ENCODE peak calls at places on chromosomes 11 and 22, in four cellular contexts. U, E, Z and A are unnamed samples.

GRCh38 chr11:64687641-64688533 is 35.1 kb downstream of the NRXN2 start:
- DNase-seq in U (peak; percentile 21), Z (no peak), E (no peak), A (no peak)

GRCh38 chr11:63536669-63537292 is at the start of gene PLAAT4:
- DNase-seq in E (no peak), Z (peak; percentile 30), U (peak; percentile 85), A (no peak)

GRCh38 chr11:35622070-35622469 is 3.8 kb downstream of the FJX1 start:
- DNase-seq in Z (no peak), U (peak; percentile 86), E (no peak), A (no peak)

GRCh38 chr11:62141111-62142042 is 17.6 kb downstream of the INCENP start:
- DNase-seq in E (no peak), Z (no peak), U (no peak), A (no peak)

GRCh38 chr11:65437436-65438227 is 15.0 kb downstream of the NEAT1 start:
- DNase-seq in Z (no peak), E (peak; percentile 12), U (peak; percentile 68), A (no peak)

GRCh38 chr11:106939157-106939556 is 79.1 kb downstream of the GUCY1A2 start:
- DNase-seq in E (no peak), U (no peak), Z (no peak), A (no peak)

GRCh38 chr11:64611961-64612646 is 21.1 kb downstream of the SLC22A12 start:
- DNase-seq in U (no peak), Z (no peak), E (no peak), A (no peak)

GRCh38 chr11:106794058-106794457 is 224.2 kb downstream of the GUCY1A2 start:
- DNase-seq in E (no peak), U (peak; percentile 3), Z (no peak), A (no peak)

GRCh38 chr11:46535688-46536087 is 58.1 kb downstream of the AMBRA1 start:
- DNase-seq in E (no peak), Z (no peak), U (no peak), A (no peak)

GRCh38 chr11:113690619-113691569 is 15.2 kb downstream of the TMPRSS5 start:
- DNase-seq in Z (no peak), U (peak; percentile 69), E (peak; percentile 23), A (peak; percentile 24)

GRCh38 chr11:119363874-119364590 is 17.5 kb downstream of the USP2 start:
- DNase-seq in E (no peak), Z (peak; percentile 63), U (peak; percentile 42), A (peak; percentile 51)

GRCh38 chr11:26522912-26523610 is 49.0 kb downstream of the MUC15 start:
- DNase-seq in Z (no peak), U (peak; percentile 32), E (no peak), A (no peak)

GRCh38 chr11:34754171-34754823 is 133.4 kb downstream of the EHF start:
- DNase-seq in Z (no peak), U (no peak), E (no peak), A (no peak)

GRCh38 chr11:24064309-24064903 is 432.4 kb upstream of the LUZP2 start:
- DNase-seq in U (no peak), E (no peak), Z (no peak), A (no peak)

GRCh38 chr11:75097173-75097557 is 489 bp upstream of the OR2AT4 start:
- DNase-seq in U (no peak), E (no peak), Z (no peak), A (no peak)

GRCh38 chr22:19720150-19720827 is 3.0 kb upstream of the GP1BB start:
- DNase-seq in U (no peak), Z (no peak), E (no peak), A (no peak)

GRCh38 chr22:50687829-50688228 is 15.2 kb downstream of the SHANK3 start:
- DNase-seq in U (no peak), Z (no peak), E (no peak), A (no peak)

GRCh38 chr11:125192717-125193116 is 28.2 kb downstream of the PKNOX2 start:
- DNase-seq in E (no peak), Z (no peak), U (no peak), A (no peak)

GRCh38 chr22:36546092-36546804 is 17.3 kb upstream of the EIF3D start:
- DNase-seq in E (no peak), U (peak; percentile 69), Z (no peak), A (peak; percentile 41)

GRCh38 chr11:10749476-10749875 is 1.6 kb upstream of the CTR9 start:
- DNase-seq in U (no peak), E (no peak), Z (no peak), A (no peak)

GRCh38 chr11:67118059-67118766 is 850 bp upstream of the KDM2A start:
- DNase-seq in E (no peak), Z (peak; percentile 66), U (peak; percentile 29), A (no peak)

GRCh38 chr11:61760946-61761345 is 8.5 kb downstream of the MYRF start:
- DNase-seq in Z (no peak), U (no peak), E (no peak), A (no peak)

GRCh38 chr11:19711911-19712280 is 741 bp upstream of the NAV2 start:
- DNase-seq in E (no peak), Z (no peak), U (no peak), A (no peak)

GRCh38 chr22:46057206-46057605 is 80.2 kb upstream of the WNT7B start:
- DNase-seq in Z (no peak), U (no peak), E (peak; percentile 17), A (no peak)

GRCh38 chr11:73322111-73322985 is 14.3 kb downstream of the ARHGEF17 start:
- DNase-seq in E (no peak), U (peak; percentile 48), Z (no peak), A (no peak)

DNA sequence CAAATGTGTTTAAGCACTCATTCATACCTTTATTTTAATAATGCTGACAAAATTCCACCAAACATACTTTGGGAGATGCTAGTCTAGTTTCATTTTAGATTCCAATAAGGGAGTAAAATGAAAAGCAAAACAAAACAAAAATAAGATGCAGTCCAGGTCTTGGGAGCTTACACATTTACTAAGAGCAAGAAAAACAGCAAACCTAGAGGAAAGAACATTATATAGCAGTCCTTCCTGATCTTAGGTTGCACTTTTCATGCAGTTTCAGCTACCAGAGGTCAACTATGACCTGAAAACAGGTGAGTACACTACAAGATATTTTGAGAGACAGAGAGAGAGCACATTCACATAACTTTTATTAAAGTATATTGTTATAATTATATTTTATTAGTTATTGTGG is 1100.9 kb downstream of the DLG2 start:
- DNase-seq in Z (no peak), E (no peak), U (peak; percentile 4), A (no peak)
- TF ChIP-seq CTCF in Z (no peak), E (no peak), U (no peak), A (no peak)

DNA sequence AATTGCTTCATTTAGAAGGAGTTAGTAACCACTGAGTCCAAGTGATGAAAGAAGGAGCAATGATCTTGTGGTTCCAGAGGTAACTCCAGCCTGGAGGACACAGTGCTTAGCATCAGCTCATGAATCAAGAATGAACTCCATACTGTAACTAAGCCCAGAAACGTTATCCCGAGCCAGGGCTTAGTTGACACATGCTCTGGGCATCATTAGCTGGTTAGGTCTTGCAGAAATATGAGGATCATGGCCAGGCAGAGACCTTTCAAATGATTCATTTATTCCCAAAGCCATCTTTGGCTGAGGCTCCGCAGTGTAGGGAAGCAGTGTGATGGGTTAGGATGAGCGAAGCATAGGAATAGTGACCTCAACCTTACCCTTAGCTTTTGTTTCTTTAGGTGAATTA is 277.4 kb downstream of the FAM76B start:
- DNase-seq in U (peak; percentile 79), Z (no peak), E (no peak), A (no peak)
- TF ChIP-seq CTCF in U (no peak), Z (no peak), E (no peak), A (no peak)

DNA sequence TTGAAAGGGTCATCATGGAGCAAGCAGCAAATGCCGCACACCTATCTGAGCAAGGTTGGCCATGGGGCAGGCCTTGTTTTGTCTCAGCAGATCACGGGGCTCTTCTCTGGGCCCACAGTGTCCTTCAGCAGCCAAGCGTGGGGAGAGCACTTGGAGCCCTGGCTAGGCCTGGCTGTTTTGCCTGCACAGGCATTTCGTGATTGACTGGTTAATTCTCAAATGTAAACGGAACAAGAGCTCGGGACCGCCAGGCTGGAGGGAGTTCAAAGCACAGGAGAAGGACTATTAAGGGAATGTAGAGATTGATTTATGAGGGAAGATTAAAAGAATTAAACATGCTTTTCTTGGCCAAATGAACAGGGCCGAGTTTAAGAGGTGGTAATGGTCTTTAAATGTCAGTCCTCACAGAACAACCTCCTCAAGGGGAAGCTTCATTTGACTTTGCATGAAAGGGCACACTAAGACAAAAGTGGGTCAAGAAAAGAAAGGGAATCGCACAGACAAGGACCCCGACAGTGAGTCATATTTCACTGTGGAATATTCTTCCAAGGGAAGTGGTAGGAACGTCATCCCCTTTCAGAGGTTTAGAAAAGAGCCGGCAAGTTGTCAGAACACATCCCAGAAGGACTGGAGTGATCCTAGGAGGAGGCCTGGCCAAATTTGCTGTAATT is 20.7 kb downstream of the SPON1 start:
- DNase-seq in U (no peak), Z (no peak), E (no peak), A (no peak)
- TF ChIP-seq CTCF in U (no peak), Z (no peak), E (no peak), A (no peak)

DNA sequence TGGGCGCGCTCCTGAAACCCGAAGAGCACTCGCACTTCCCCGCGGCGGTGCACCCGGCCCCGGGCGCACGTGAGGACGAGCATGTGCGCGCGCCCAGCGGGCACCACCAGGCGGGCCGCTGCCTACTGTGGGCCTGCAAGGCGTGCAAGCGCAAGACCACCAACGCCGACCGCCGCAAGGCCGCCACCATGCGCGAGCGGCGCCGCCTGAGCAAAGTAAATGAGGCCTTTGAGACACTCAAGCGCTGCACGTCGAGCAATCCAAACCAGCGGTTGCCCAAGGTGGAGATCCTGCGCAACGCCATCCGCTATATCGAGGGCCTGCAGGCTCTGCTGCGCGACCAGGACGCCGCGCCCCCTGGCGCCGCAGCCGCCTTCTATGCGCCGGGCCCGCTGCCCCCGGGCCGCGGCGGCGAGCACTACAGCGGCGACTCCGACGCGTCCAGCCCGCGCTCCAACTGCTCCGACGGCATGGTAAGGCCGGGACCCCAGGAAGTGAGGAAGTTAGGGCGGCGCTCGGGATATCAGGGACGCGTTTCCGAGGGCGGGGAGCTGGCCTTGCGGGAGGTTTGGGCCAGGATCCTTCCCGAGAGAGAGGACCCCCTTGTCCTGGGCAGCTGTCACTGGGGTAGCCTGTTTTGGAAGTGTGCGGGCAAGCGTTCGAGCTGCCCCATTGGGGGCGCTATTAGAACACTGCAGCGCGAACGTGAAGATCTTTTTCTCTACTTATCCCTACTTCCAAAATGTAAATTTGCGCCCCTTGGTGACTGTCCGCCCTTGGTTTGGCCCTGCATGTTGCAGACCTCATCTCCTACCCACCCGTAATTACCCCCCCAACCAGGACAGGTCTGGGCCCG is 797 bp downstream of the MYOD1 start:
- DNase-seq in Z (no peak), U (peak; percentile 12), E (no peak), A (peak; percentile 46)
- TF ChIP-seq CTCF in Z (no peak), U (no peak), E (no peak), A (peak; percentile 47)